ENCODE peak calls at places on chromosomes 12 and 14, in five cellular contexts. One of them, this sample, is unnamed.

GRCh38 chr12:108191938-108192337 is 62.9 kb downstream of the WSCD2 start:
- DNase-seq in breast epithelium: no peak
- DNase-seq in vagina: no peak
- DNase-seq in IMR-90: no peak
- DNase-seq in ovary: no peak
- DNase-seq in this sample: no peak

GRCh38 chr12:53174881-53175491 is 5.5 kb upstream of the ZNF740 start:
- DNase-seq in IMR-90: peak; percentile 42
- DNase-seq in breast epithelium: peak; percentile 54
- DNase-seq in vagina: no peak
- DNase-seq in ovary: no peak
- DNase-seq in this sample: no peak

GRCh38 chr14:61003571-61003970 is 22.5 kb downstream of the SLC38A6 start:
- DNase-seq in ovary: no peak
- DNase-seq in IMR-90: peak; percentile 23
- DNase-seq in breast epithelium: no peak
- DNase-seq in vagina: no peak
- DNase-seq in this sample: no peak

GRCh38 chr14:100713720-100714119 is 13.0 kb upstream of the DLK1 start:
- DNase-seq in breast epithelium: no peak
- DNase-seq in vagina: no peak
- DNase-seq in IMR-90: no peak
- DNase-seq in ovary: no peak
- DNase-seq in this sample: no peak

GRCh38 chr12:19880076-19880475 is 440.8 kb downstream of the AEBP2 start:
- DNase-seq in ovary: no peak
- DNase-seq in breast epithelium: no peak
- DNase-seq in vagina: no peak
- DNase-seq in IMR-90: no peak
- DNase-seq in this sample: no peak

GRCh38 chr14:35944847-35945246 is 118.7 kb downstream of the BRMS1L start:
- DNase-seq in ovary: no peak
- DNase-seq in vagina: no peak
- DNase-seq in IMR-90: no peak
- DNase-seq in breast epithelium: no peak
- DNase-seq in this sample: no peak

GRCh38 chr12:6766651-6767300 is 613 bp downstream of the PTMS start:
- DNase-seq in vagina: no peak
- DNase-seq in breast epithelium: peak; percentile 84
- DNase-seq in ovary: peak; percentile 78
- DNase-seq in IMR-90: peak; percentile 64
- DNase-seq in this sample: peak; percentile 91

GRCh38 chr12:66819587-66819986 is 140.7 kb upstream of the GRIP1 start:
- DNase-seq in IMR-90: no peak
- DNase-seq in breast epithelium: no peak
- DNase-seq in ovary: no peak
- DNase-seq in vagina: no peak
- DNase-seq in this sample: no peak

GRCh38 chr14:33733310-33733709 is 217.6 kb downstream of the EGLN3 start:
- DNase-seq in vagina: no peak
- DNase-seq in ovary: no peak
- DNase-seq in breast epithelium: no peak
- DNase-seq in IMR-90: no peak
- DNase-seq in this sample: no peak

GRCh38 chr14:93023039-93023438 is 92.7 kb downstream of the ITPK1 start:
- DNase-seq in ovary: no peak
- DNase-seq in breast epithelium: no peak
- DNase-seq in vagina: no peak
- DNase-seq in IMR-90: no peak
- DNase-seq in this sample: no peak

GRCh38 chr14:105487986-105488777 is 1.5 kb downstream of the CRIP1 start:
- DNase-seq in ovary: no peak
- DNase-seq in vagina: no peak
- DNase-seq in breast epithelium: no peak
- DNase-seq in IMR-90: no peak
- DNase-seq in this sample: no peak

GRCh38 chr12:666766-667308 is 3.6 kb upstream of the NINJ2 start:
- DNase-seq in vagina: no peak
- DNase-seq in breast epithelium: no peak
- DNase-seq in IMR-90: peak; percentile 40
- DNase-seq in ovary: no peak
- DNase-seq in this sample: no peak

GRCh38 chr14:101705733-101706508 is 55.6 kb upstream of the PPP2R5C start:
- DNase-seq in vagina: no peak
- DNase-seq in breast epithelium: no peak
- DNase-seq in IMR-90: no peak
- DNase-seq in ovary: peak; percentile 33
- DNase-seq in this sample: peak; percentile 82

GRCh38 chr12:50948798-50949197 is 3.5 kb upstream of the HIGD1C start:
- DNase-seq in breast epithelium: no peak
- DNase-seq in vagina: no peak
- DNase-seq in IMR-90: peak; percentile 19
- DNase-seq in ovary: no peak
- DNase-seq in this sample: no peak

GRCh38 chr12:64522807-64523206 is 70.9 kb downstream of the TBK1 start:
- DNase-seq in IMR-90: peak; percentile 22
- DNase-seq in breast epithelium: no peak
- DNase-seq in ovary: no peak
- DNase-seq in vagina: no peak
- DNase-seq in this sample: no peak

GRCh38 chr12:52526511-52526951 is 6.3 kb upstream of the KRT5 start:
- DNase-seq in IMR-90: no peak
- DNase-seq in vagina: no peak
- DNase-seq in ovary: no peak
- DNase-seq in breast epithelium: no peak
- DNase-seq in this sample: no peak

GRCh38 chr12:1350934-1351240 is 243.5 kb downstream of the FBXL14 start:
- DNase-seq in breast epithelium: no peak
- DNase-seq in vagina: no peak
- DNase-seq in IMR-90: no peak
- DNase-seq in ovary: no peak
- DNase-seq in this sample: no peak

GRCh38 chr14:69708586-69709169 is 58.3 kb upstream of the SRSF5 start:
- DNase-seq in ovary: no peak
- DNase-seq in IMR-90: no peak
- DNase-seq in vagina: no peak
- DNase-seq in breast epithelium: no peak
- DNase-seq in this sample: no peak

GRCh38 chr14:82872494-82872893 is 1338.8 kb upstream of the SEL1L start:
- DNase-seq in vagina: no peak
- DNase-seq in IMR-90: no peak
- DNase-seq in ovary: no peak
- DNase-seq in breast epithelium: no peak
- DNase-seq in this sample: no peak

GRCh38 chr12:19855876-19856275 is 416.6 kb downstream of the AEBP2 start:
- DNase-seq in vagina: no peak
- DNase-seq in breast epithelium: no peak
- DNase-seq in IMR-90: no peak
- DNase-seq in ovary: no peak
- DNase-seq in this sample: no peak

GRCh38 chr14:35416108-35416750 is 11.7 kb upstream of the NFKBIA start:
- DNase-seq in breast epithelium: no peak
- DNase-seq in ovary: no peak
- DNase-seq in IMR-90: no peak
- DNase-seq in vagina: no peak
- DNase-seq in this sample: no peak

GRCh38 chr12:68560823-68561422 is 49.8 kb upstream of the RAP1B start:
- DNase-seq in vagina: no peak
- DNase-seq in IMR-90: peak; percentile 27
- DNase-seq in ovary: no peak
- DNase-seq in breast epithelium: no peak
- DNase-seq in this sample: no peak

GRCh38 chr12:510071-510825 is 50.5 kb downstream of the B4GALNT3 start:
- DNase-seq in vagina: no peak
- DNase-seq in ovary: no peak
- DNase-seq in breast epithelium: no peak
- DNase-seq in IMR-90: no peak
- DNase-seq in this sample: no peak

GRCh38 chr14:24849471-24849870 is 200.5 kb downstream of the STXBP6 start:
- DNase-seq in IMR-90: peak; percentile 75
- DNase-seq in vagina: no peak
- DNase-seq in ovary: no peak
- DNase-seq in breast epithelium: no peak
- DNase-seq in this sample: no peak

GRCh38 chr12:71046215-71046614 is 111.6 kb downstream of the TSPAN8 start:
- DNase-seq in IMR-90: peak; percentile 2
- DNase-seq in vagina: no peak
- DNase-seq in breast epithelium: no peak
- DNase-seq in ovary: no peak
- DNase-seq in this sample: no peak

GRCh38 chr12:53060064-53060720 is 10.3 kb downstream of the TNS2 start:
- DNase-seq in breast epithelium: no peak
- DNase-seq in IMR-90: no peak
- DNase-seq in ovary: no peak
- DNase-seq in vagina: no peak
- DNase-seq in this sample: no peak

GRCh38 chr12:101608301-101609133 is 13.7 kb downstream of the MYBPC1 start:
- DNase-seq in breast epithelium: peak; percentile 71
- DNase-seq in vagina: no peak
- DNase-seq in ovary: no peak
- DNase-seq in IMR-90: no peak
- DNase-seq in this sample: no peak

GRCh38 chr14:70919774-70920173 is 12.5 kb downstream of the PCNX1 start:
- DNase-seq in vagina: no peak
- DNase-seq in breast epithelium: no peak
- DNase-seq in IMR-90: peak; percentile 37
- DNase-seq in ovary: no peak
- DNase-seq in this sample: no peak

GRCh38 chr14:67526676-67527459 is 6.2 kb upstream of the PLEKHH1 start:
- DNase-seq in IMR-90: peak; percentile 45
- DNase-seq in breast epithelium: no peak
- DNase-seq in vagina: no peak
- DNase-seq in ovary: no peak
- DNase-seq in this sample: no peak

GRCh38 chr12:127143020-127143419 is 1124.0 kb upstream of the TMEM132C start:
- DNase-seq in IMR-90: no peak
- DNase-seq in breast epithelium: no peak
- DNase-seq in vagina: no peak
- DNase-seq in ovary: no peak
- DNase-seq in this sample: no peak

GRCh38 chr14:63245893-63246292 is 41.6 kb downstream of the RHOJ start:
- DNase-seq in breast epithelium: no peak
- DNase-seq in vagina: no peak
- DNase-seq in IMR-90: no peak
- DNase-seq in ovary: no peak
- DNase-seq in this sample: peak; percentile 75

GRCh38 chr12:95336387-95337067 is 118.9 kb downstream of the VEZT start:
- DNase-seq in vagina: no peak
- DNase-seq in ovary: peak; percentile 61
- DNase-seq in breast epithelium: peak; percentile 69
- DNase-seq in IMR-90: peak; percentile 85
- DNase-seq in this sample: peak; percentile 89

GRCh38 chr14:64990291-64990690 is 3.6 kb downstream of the FNTB start:
- DNase-seq in breast epithelium: no peak
- DNase-seq in ovary: no peak
- DNase-seq in vagina: no peak
- DNase-seq in IMR-90: no peak
- DNase-seq in this sample: no peak

GRCh38 chr12:41992692-41993215 is 151.9 kb downstream of the GXYLT1 start:
- DNase-seq in IMR-90: no peak
- DNase-seq in vagina: no peak
- DNase-seq in breast epithelium: no peak
- DNase-seq in ovary: no peak
- DNase-seq in this sample: no peak
- H3K27ac ChIP-seq in IMR-90: no peak overlapping the region
- H3K27ac ChIP-seq in vagina: no peak overlapping the region
- H3K27ac ChIP-seq in breast epithelium: no peak overlapping the region
- H3K27ac ChIP-seq in ovary: no peak overlapping the region
- H3K27ac ChIP-seq in this sample: no peak overlapping the region

DNA sequence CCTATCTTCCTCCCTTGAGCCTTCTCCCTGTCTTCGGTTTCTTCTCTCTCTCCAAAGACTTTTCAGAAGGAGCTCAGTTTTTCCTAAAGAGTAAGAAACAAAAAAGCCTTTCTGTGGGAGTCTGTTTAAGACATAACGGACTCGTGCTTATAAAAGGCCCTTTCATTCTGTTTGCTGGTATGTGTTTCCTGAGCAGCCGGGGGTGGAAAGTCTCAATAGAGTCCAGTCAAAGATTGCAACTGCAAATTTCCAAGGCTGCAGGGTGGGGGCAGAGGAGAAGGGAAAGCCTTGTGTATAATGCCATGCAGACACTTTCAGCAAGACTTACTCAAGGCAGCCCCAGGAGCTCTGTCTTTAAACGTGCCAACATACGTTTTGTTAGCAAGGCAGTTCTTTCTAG is 62.2 kb downstream of the GNG2 start:
- DNase-seq in breast epithelium: no peak
- DNase-seq in IMR-90: peak; percentile 63
- DNase-seq in ovary: no peak
- DNase-seq in vagina: no peak
- DNase-seq in this sample: peak; percentile 76
- TF ChIP-seq POLR2A in breast epithelium: no peak
- TF ChIP-seq POLR2A in IMR-90: no peak
- TF ChIP-seq POLR2A in ovary: no peak
- TF ChIP-seq POLR2A in vagina: no peak
- TF ChIP-seq POLR2A in this sample: no peak

GRCh38 chr14:28121512-28122297 is 644.9 kb upstream of the FOXG1 start:
- DNase-seq in breast epithelium: no peak
- DNase-seq in ovary: no peak
- DNase-seq in IMR-90: no peak
- DNase-seq in vagina: no peak
- DNase-seq in this sample: no peak
- H3K9me3 ChIP-seq in breast epithelium: no peaks in the 10 kb centered on the region
- H3K9me3 ChIP-seq in ovary: no peaks in the 10 kb centered on the region
- H3K9me3 ChIP-seq in IMR-90: no peaks in the 10 kb centered on the region
- H3K9me3 ChIP-seq in vagina: no peaks in the 10 kb centered on the region
- H3K9me3 ChIP-seq in this sample: no peaks in the 10 kb centered on the region

GRCh38 chr12:89950421-89950820 is 241.8 kb upstream of the ATP2B1 start:
- DNase-seq in ovary: no peak
- DNase-seq in breast epithelium: no peak
- DNase-seq in vagina: no peak
- DNase-seq in IMR-90: no peak
- DNase-seq in this sample: no peak
- H3K27ac ChIP-seq in ovary: no peak overlapping the region
- H3K27ac ChIP-seq in breast epithelium: peak overlapping the region; percentile 60
- H3K27ac ChIP-seq in vagina: peak overlapping the region; percentile 66
- H3K27ac ChIP-seq in IMR-90: peak overlapping the region; percentile 27
- H3K27ac ChIP-seq in this sample: peak overlapping the region; percentile 45

DNA sequence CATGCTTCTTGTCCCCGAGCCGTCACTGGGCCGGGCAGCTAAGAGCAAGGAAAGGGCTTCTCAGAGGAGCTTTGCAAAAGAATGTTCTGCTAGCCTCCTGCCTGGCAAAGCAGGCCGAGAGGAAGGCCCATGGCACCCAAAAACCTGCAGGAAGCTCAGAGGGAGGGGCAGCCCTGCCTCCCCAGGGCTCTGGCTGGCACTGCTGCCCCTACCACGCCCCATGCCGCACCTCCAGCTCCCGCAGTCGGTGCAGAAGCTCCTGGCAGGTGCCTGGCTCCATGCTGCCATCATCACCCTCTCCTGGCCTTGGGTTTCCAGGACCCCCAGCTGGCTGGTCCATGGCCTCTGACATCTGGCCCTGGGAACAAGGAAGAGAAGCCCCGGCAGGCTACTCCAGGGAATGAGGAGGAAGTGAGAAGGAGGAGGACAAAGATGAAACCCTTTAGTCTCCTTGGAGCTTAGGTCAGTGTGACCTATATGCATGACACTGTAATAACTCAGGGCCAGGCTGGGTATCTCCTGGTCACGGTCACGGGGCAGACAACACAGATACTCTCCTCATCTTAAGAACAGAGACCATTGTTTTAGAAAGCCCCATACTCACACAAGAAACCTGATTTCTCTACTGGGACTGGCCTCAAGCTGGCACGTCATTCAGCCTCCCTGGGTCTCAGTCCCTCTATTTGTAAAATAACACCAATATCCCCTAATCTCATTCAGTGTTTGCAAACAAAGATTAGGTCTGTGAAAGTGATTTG is 24.3 kb downstream of the NCKAP5L start:
- DNase-seq in vagina: no peak
- DNase-seq in ovary: no peak
- DNase-seq in IMR-90: no peak
- DNase-seq in breast epithelium: no peak
- DNase-seq in this sample: peak; percentile 41
- TF ChIP-seq POLR2A in vagina: no peak
- TF ChIP-seq POLR2A in ovary: no peak
- TF ChIP-seq POLR2A in IMR-90: no peak
- TF ChIP-seq POLR2A in breast epithelium: no peak
- TF ChIP-seq POLR2A in this sample: no peak

This sample was measured in sigmoid colon.